ENCODE peak calls at places on chromosomes 5 and 9, in nine cellular contexts. H is breast epithelium, B is vagina, V is HCT116, N is transverse colon, K is H1, A is endothelial cell of umbilical vein, O is SK-N-SH, X is HepG2. E is an unnamed sample. For H3K9me3, the result is how much of the 10 kb centered on the place peaks cover.

GRCh38 chr9:1125741-1126140 is 75.6 kb downstream of the DMRT2 start:
- DNase-seq in H (no peak), B (no peak), V (no peak), N (no peak), K (no peak), A (no peak), O (no peak), X (no peak), E (no peak)

GRCh38 chr5:133245191-133246052 is 193.6 kb downstream of the HSPA4 start:
- DNase-seq in H (no peak), B (no peak), V (peak), N (no peak), K (no peak), A (peak), O (no peak), X (peak), E (peak)

GRCh38 chr5:139376364-139376763 is 6.7 kb downstream of the SLC23A1 start:
- DNase-seq in H (no peak), B (no peak), V (no peak), N (no peak), K (no peak), A (no peak), O (no peak), X (no peak), E (peak)

GRCh38 chr9:125889524-125890473 is 142.6 kb downstream of the PBX3 start:
- DNase-seq in H (no peak), B (no peak), V (no peak), N (peak), K (peak), A (peak), O (peak), X (no peak), E (peak)

GRCh38 chr9:136566899-136567298 is 21.1 kb upstream of the NOTCH1 start:
- DNase-seq in H (no peak), B (no peak), V (no peak), N (no peak), K (no peak), A (peak), O (peak), X (no peak), E (no peak)

GRCh38 chr9:34377402-34377741 is 674 bp upstream of the MYORG start:
- DNase-seq in H (peak), B (no peak), V (no peak), N (peak), K (no peak), A (no peak), O (peak), X (no peak), E (peak)

GRCh38 chr5:150401376-150402201 is 11.1 kb downstream of the CD74 start:
- DNase-seq in H (no peak), B (no peak), V (no peak), N (no peak), K (no peak), A (no peak), O (no peak), X (no peak), E (no peak)

GRCh38 chr5:28734396-28734795 is 1696.0 kb upstream of the CDH9 start:
- DNase-seq in H (no peak), B (no peak), V (no peak), N (no peak), K (no peak), A (no peak), O (no peak), X (no peak), E (no peak)

GRCh38 chr9:73149371-73150067 is 2.1 kb upstream of the ANXA1 start:
- DNase-seq in H (no peak), B (no peak), V (peak), N (no peak), K (no peak), A (peak), O (no peak), X (no peak), E (no peak)

GRCh38 chr5:176535655-176536131 is 1.5 kb downstream of the RNF44 start:
- DNase-seq in H (no peak), B (peak), V (no peak), N (no peak), K (no peak), A (peak), O (peak), X (peak), E (peak)

GRCh38 chr9:100426194-100426531 is 780 bp upstream of the MSANTD3 start:
- DNase-seq in H (no peak), B (no peak), V (no peak), N (no peak), K (no peak), A (no peak), O (peak), X (no peak), E (no peak)

GRCh38 chr9:4380406-4380805 is 80.5 kb upstream of the GLIS3 start:
- DNase-seq in H (no peak), B (no peak), V (no peak), N (no peak), K (no peak), A (no peak), O (no peak), X (no peak), E (no peak)

GRCh38 chr5:133814152-133814551 is 154.3 kb downstream of the C5orf15 start:
- DNase-seq in H (no peak), B (no peak), V (no peak), N (no peak), K (no peak), A (no peak), O (no peak), X (no peak), E (no peak)

GRCh38 chr5:66981705-66982387 is 214.8 kb downstream of the CD180 start:
- DNase-seq in H (no peak), B (no peak), V (no peak), N (no peak), K (no peak), A (no peak), O (no peak), X (no peak), E (no peak)

GRCh38 chr9:134165357-134166315 is 1.3 kb upstream of the RNU6ATAC start:
- DNase-seq in H (peak), B (peak), V (peak), N (peak), K (no peak), A (peak), O (peak), X (no peak), E (peak)

GRCh38 chr5:117615226-117615625 is 1040.6 kb upstream of the SEMA6A start:
- DNase-seq in H (no peak), B (no peak), V (no peak), N (no peak), K (no peak), A (no peak), O (no peak), X (no peak), E (no peak)

GRCh38 chr9:120612218-120612617 is 32.3 kb upstream of the CDK5RAP2 start:
- DNase-seq in H (no peak), B (no peak), V (no peak), N (no peak), K (no peak), A (no peak), O (no peak), X (no peak), E (no peak)

GRCh38 chr9:135926402-135927194 is 19.3 kb upstream of the CAMSAP1 start:
- DNase-seq in H (peak), B (no peak), V (peak), N (no peak), K (no peak), A (peak), O (no peak), X (no peak), E (peak)

GRCh38 chr9:125146247-125146646 is 2.9 kb upstream of the SCAI start:
- DNase-seq in H (no peak), B (no peak), V (no peak), N (no peak), K (no peak), A (no peak), O (no peak), X (no peak), E (no peak)

GRCh38 chr5:10036136-10036535 is 213.6 kb downstream of the ATPSCKMT start:
- DNase-seq in H (no peak), B (no peak), V (no peak), N (no peak), K (no peak), A (no peak), O (no peak), X (no peak), E (no peak)

GRCh38 chr9:76828462-76828861 is 64.2 kb downstream of the PCA3 start:
- DNase-seq in H (no peak), B (no peak), V (no peak), N (no peak), K (no peak), A (no peak), O (no peak), X (no peak), E (no peak)

GRCh38 chr5:76715734-76716455 is at the start of gene F2R:
- DNase-seq in H (no peak), B (no peak), V (no peak), N (peak), K (peak), A (peak), O (peak), X (peak), E (peak)

GRCh38 chr5:172806897-172807672 is 27.0 kb upstream of the ERGIC1 start:
- DNase-seq in H (peak), B (peak), V (peak), N (peak), K (peak), A (peak), O (no peak), X (peak), E (peak)

GRCh38 chr5:14640765-14641164 is 23.8 kb upstream of the OTULIN start:
- DNase-seq in H (no peak), B (no peak), V (no peak), N (no peak), K (peak), A (no peak), O (no peak), X (no peak), E (no peak)

GRCh38 chr5:79653843-79654242 is 35.8 kb upstream of the CMYA5 start:
- DNase-seq in H (no peak), B (no peak), V (no peak), N (no peak), K (no peak), A (no peak), O (no peak), X (no peak), E (no peak)

GRCh38 chr5:119031905-119032304 is 39.0 kb upstream of the DMXL1 start:
- DNase-seq in H (no peak), B (no peak), V (peak), N (no peak), K (no peak), A (no peak), O (no peak), X (no peak), E (no peak)

GRCh38 chr9:138066049-138066448 is 188.5 kb downstream of the CACNA1B start:
- DNase-seq in H (no peak), B (no peak), V (no peak), N (no peak), K (no peak), A (no peak), O (no peak), X (no peak), E (peak)

GRCh38 chr9:95477885-95478790 is 38.6 kb downstream of the PTCH1 start:
- DNase-seq in H (no peak), B (no peak), V (no peak), N (no peak), K (no peak), A (no peak), O (no peak), X (no peak), E (no peak)

GRCh38 chr5:112857866-112858265 is 3.2 kb upstream of the SRP19 start:
- DNase-seq in H (no peak), B (no peak), V (no peak), N (no peak), K (no peak), A (no peak), O (no peak), X (no peak), E (no peak)
- TF ChIP-seq POLR2AphosphoS5 in H (no peak), B (no peak), V (no peak), N (no peak), K (no peak), A (no peak), O (no peak), X (no peak), E (no peak)

DNA sequence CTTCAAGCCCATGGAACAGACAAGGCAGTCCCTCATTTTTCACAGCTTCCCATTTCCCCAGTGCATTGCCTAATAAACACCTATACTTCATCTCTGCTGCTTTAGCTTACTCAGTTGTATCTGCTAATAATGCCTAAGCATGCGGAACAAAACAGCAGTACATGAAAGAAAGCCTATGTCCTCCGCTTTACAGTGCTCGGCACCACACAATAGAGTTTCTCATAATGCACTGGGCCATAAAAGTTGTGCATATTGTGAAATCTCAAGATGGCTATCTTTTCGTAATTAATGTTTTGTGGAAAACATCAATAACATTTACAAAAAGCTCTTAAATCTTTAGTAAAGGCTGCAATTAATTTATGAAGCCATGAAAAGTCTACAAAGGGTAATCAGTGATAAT is 69.3 kb downstream of the DENND1A start:
- DNase-seq in H (no peak), B (no peak), V (no peak), N (no peak), K (no peak), A (no peak), O (no peak), X (no peak), E (no peak)
- H3K27ac ChIP-seq in H (no peak), B (no peak), V (no peak), N (no peak), K (no peak), A (no peak), O (no peak), X (no peak), E (no peak)

DNA sequence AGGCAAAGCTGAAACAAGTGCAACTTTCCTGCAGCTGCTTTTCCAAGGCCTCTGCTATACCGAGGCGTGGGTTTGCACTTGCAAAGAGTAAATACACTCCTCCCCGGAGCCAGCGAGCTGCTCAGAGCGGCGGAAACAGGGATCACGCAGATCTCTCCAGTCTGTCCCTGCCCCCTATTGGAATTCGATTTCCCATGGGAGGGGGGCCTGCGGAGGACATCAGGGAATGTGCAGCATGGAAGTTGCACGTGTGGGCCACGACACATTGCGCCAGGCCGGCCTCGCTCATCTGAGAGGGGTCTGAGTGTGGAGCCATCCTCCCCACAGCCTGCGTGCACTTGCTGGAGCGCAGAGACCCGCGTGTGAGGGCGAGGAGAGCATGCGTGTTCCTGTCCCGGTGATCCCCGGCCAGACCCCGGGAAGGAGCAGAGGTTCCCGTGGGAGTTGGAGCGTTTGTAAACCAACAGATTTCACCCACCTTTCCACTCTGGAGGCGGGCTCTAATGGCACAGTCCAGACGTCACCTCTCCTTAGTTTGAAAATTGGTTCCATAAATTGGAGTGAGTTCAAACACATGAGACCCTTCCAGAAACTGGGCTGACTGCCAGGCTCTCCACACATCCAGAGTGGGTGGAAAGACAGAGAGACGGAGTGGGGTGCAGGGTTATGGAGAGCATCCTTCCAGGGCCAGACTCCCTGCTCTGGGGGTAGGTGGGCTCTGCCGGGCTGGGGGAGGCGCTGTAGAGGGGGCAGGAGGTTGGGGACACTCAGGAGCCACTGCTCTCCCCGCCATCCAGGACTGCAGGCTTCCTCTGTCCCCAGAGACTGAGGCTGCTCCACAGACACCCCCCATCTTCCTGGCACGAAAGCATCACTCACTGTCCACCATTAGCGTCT is 104.5 kb upstream of the PHYKPL start:
- DNase-seq in H (no peak), B (no peak), V (no peak), N (no peak), K (peak), A (no peak), O (peak), X (no peak), E (peak)
- H3K9me3 ChIP-seq in H (under half), B (under half), V (under half), N (under half), K (under half), A (under half), O (under half), X (under half), E (under half)

GRCh38 chr9:75023846-75024245 is 4.2 kb downstream of the CARNMT1 start:
- DNase-seq in H (no peak), B (no peak), V (no peak), N (no peak), K (no peak), A (no peak), O (no peak), X (no peak), E (no peak)

DNA sequence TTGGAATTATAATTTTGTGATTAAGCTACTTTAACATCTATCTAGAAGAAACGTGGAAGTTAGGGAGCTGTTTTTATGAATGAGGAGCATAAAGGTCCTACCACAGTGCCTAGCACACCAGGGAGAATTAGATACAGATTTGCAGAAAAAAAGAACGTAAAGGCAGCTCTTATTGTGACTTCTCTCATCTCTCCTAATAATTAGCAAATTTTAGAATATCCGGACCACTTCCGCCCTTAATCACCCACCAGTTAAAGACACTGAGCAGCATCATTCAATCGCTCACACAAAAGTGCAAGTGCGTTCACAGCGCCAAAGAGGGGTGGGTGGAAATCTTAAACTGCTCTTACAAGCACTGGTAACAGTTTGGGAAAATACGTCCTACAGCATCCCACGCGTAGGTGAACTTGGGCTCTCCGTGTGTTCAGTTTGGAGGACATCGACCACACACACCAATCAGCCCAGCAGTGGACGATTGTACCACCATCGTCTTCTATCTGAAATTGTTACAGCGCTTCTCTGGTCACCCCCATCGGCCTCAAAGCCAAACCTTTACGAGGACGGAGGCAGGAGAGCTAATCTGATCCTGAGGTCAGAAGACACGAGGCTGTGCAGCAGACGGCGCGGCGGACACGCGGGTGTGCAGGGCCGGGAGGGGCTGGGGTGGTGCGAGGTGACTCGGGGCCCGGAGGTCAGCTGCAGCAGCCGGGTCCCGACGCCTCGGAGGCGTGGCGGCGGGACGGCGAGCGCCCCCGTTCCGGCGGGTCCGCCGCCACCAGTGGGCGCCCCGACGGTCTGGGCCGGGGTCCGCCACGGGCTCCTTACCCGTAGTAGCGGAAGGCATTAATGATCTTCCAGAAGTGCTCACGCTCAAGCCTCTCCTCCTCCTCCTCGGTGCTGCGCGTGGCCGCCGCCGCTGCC is 646 bp downstream of the CARNMT1 start:
- DNase-seq in H (peak), B (peak), V (peak), N (peak), K (peak), A (peak), O (peak), X (peak), E (peak)
- TF ChIP-seq POLR2AphosphoS5 in H (no peak), B (no peak), V (peak), N (peak), K (no peak), A (no peak), O (no peak), X (no peak), E (no peak)

GRCh38 chr5:59038169-59039002 is 455.5 kb downstream of the RAB3C start:
- DNase-seq in H (no peak), B (peak), V (no peak), N (no peak), K (peak), A (no peak), O (no peak), X (no peak), E (no peak)
- H3K27ac ChIP-seq in H (peak), B (peak), V (no peak), N (peak), K (no peak), A (peak), O (peak), X (peak), E (peak)

GRCh38 chr5:2332521-2332920 is 419.0 kb downstream of the IRX2 start:
- DNase-seq in H (no peak), B (no peak), V (no peak), N (no peak), K (no peak), A (no peak), O (no peak), X (no peak), E (no peak)
- H3K9me3 ChIP-seq in H (under half), B (under half), V (under half), N (under half), K (under half), A (under half), O (under half), X (under half), E (under half)

DNA sequence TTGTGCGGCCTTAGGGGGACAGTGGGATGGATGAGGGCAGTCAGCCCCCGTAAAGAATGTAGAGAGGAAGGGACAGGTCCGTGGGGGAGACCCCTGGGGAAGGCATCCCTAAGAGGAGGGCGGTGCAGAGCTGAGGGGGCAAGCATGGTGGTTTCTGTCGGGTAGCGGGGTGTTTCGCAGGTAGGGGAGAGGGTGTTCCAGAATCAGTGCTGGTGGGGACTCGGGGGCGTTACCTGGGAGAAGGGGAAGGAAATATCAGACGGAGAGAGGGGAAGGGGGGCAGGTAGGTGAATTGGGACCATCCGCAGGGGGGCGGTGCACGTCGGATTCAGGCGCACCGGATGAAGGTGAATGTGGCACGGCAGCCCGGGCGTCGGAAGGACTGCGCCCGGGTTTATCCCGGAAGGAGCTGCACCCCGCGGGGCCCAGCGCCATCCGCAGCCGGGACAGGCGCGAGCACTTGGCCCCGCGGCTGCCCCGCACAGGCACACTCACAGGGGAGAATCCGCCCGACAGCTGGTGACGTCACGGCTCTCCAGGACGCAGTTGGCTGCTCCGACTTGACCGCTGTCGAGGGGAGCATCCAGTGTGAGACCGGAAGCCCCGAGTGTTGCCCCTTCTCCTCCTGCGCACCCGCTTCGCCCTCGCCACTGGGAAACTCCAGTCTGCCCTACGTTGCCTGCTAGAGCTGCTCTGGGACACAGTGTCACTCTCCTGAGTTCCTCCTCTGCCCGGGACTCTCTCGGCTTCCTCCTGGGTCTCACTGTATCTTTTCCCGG is 1.3 kb downstream of the CD72 start:
- DNase-seq in H (peak), B (no peak), V (no peak), N (peak), K (peak), A (peak), O (peak), X (no peak), E (peak)
- TF ChIP-seq POLR2AphosphoS5 in H (no peak), B (peak), V (no peak), N (no peak), K (peak), A (no peak), O (no peak), X (no peak), E (peak)